ENCODE peak calls at places on chromosomes 3 and 15, in seven cellular contexts. Y is H1, O is A549, L is breast epithelium, N is HCT116, C is ovary, T is thyroid gland. I is an unnamed sample.

GRCh38 chr3:195160257-195160898 is 110.6 kb downstream of the XXYLT1 start:
- DNase-seq in N (no peak), L (no peak), T (peak; percentile 27), C (no peak), Y (no peak), O (no peak), I (no peak)

GRCh38 chr3:14245240-14245639 is 66.6 kb downstream of the LSM3 start:
- DNase-seq in Y (no peak), C (no peak), T (no peak), N (no peak), O (no peak), L (no peak), I (no peak)

GRCh38 chr15:98861188-98861587 is 146.4 kb downstream of the PGPEP1L start:
- DNase-seq in C (no peak), N (no peak), T (no peak), L (no peak), Y (no peak), O (peak; percentile 46), I (no peak)

GRCh38 chr3:155743616-155744015 is 1.3 kb downstream of the PLCH1 start:
- DNase-seq in T (no peak), C (no peak), N (no peak), Y (no peak), O (no peak), L (no peak), I (no peak)

GRCh38 chr3:183958226-183958625 is 59.5 kb downstream of the ABCC5 start:
- DNase-seq in T (no peak), N (no peak), O (no peak), Y (no peak), L (no peak), C (no peak), I (no peak)

GRCh38 chr15:68310178-68310810 is 32.7 kb downstream of the FEM1B start:
- DNase-seq in O (no peak), Y (peak; percentile 45), C (no peak), N (no peak), L (no peak), T (peak; percentile 33), I (no peak)

GRCh38 chr3:32002536-32003368 is 21.2 kb downstream of the ZNF860 start:
- DNase-seq in C (no peak), T (no peak), Y (no peak), L (no peak), N (no peak), O (no peak), I (no peak)

GRCh38 chr3:23159929-23160328 is 43.2 kb upstream of the UBE2E2 start:
- DNase-seq in N (no peak), O (peak; percentile 32), L (no peak), T (no peak), Y (no peak), C (no peak), I (no peak)

GRCh38 chr3:186530415-186530814 is 13.8 kb downstream of the CRYGS start:
- DNase-seq in L (no peak), Y (no peak), T (no peak), N (no peak), O (no peak), C (no peak), I (no peak)

GRCh38 chr3:88732211-88732610 is 375.2 kb upstream of the EPHA3 start:
- DNase-seq in N (no peak), T (peak; percentile 73), C (no peak), L (no peak), Y (no peak), O (no peak), I (no peak)

GRCh38 chr3:107643038-107643883 is 120.5 kb downstream of the BBX start:
- DNase-seq in L (no peak), N (no peak), Y (peak; percentile 58), O (peak; percentile 16), C (no peak), T (no peak), I (no peak)

GRCh38 chr3:177934001-177934891 is 602.0 kb upstream of the KCNMB2 start:
- DNase-seq in L (no peak), Y (no peak), O (peak; percentile 57), C (no peak), T (peak; percentile 50), N (no peak), I (no peak)

GRCh38 chr3:156817931-156818765 is 8.0 kb upstream of the LEKR1 start:
- DNase-seq in N (no peak), L (no peak), C (no peak), O (no peak), T (no peak), Y (no peak), I (no peak)

GRCh38 chr15:90143176-90143655 is 40.9 kb upstream of the IDH2 start:
- DNase-seq in O (peak; percentile 88), L (peak; percentile 81), Y (peak; percentile 91), N (peak; percentile 57), C (peak; percentile 52), T (peak; percentile 84), I (peak; percentile 59)

GRCh38 chr15:73924258-73924921 is 1.9 kb upstream of the LOXL1 start:
- DNase-seq in Y (peak; percentile 55), N (no peak), L (no peak), O (peak; percentile 12), T (peak; percentile 49), C (peak; percentile 56), I (no peak)

GRCh38 chr15:36599824-36600365 is 20.5 kb downstream of the CDIN1 start:
- DNase-seq in O (no peak), Y (no peak), T (no peak), N (no peak), C (no peak), L (no peak), I (no peak)

GRCh38 chr3:99407257-99407656 is 231.1 kb upstream of the COL8A1 start:
- DNase-seq in C (no peak), N (no peak), L (no peak), Y (no peak), T (no peak), O (no peak), I (no peak)

GRCh38 chr3:24781454-24781853 is 286.8 kb upstream of the THRB start:
- DNase-seq in L (no peak), N (no peak), C (no peak), O (no peak), T (no peak), Y (no peak), I (no peak)

GRCh38 chr3:140091143-140091542 is 156.2 kb downstream of the CLSTN2 start:
- DNase-seq in C (no peak), O (no peak), L (no peak), N (no peak), T (no peak), Y (no peak), I (no peak)

GRCh38 chr3:156751461-156752025 is 74.6 kb upstream of the LEKR1 start:
- DNase-seq in L (no peak), N (no peak), Y (peak; percentile 70), T (no peak), O (no peak), C (no peak), I (no peak)

GRCh38 chr3:127755305-127755681 is 67.0 kb downstream of the MGLL start:
- DNase-seq in C (no peak), N (no peak), L (no peak), T (no peak), Y (no peak), O (no peak), I (no peak)
- TF ChIP-seq POLR2A in C (no peak), N (no peak), L (no peak), T (no peak), Y (no peak), O (no peak), I (no peak)

DNA sequence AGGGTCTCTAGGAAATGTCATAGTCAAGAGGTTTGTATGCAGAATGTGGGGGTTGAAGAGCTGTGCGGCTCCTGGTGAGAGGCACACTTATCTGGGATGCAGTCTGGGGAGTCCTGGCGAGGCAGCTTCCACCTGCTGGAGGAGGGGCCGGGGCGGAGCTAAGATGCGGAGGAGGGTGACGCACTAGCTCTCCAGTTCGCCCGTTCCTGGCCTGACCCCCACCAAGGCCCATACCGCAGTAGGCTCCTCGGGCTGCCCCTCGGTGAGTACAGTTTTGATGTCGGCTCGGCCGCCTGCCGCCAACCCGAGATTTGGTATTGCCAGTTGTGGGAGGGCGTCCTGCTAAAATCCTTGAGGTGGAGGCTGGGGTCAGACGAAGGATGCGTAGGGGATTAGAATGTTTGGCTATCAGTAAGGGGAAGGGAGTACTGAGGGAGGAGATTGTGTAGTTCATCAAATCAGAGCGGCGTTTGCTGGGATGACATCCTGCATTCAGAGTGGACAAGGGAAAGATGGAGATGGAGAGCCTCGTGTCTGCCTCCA is at the start of gene SCG5:
- DNase-seq in C (no peak), N (no peak), Y (peak; percentile 85), O (no peak), T (peak; percentile 48), L (no peak), I (no peak)
- TF ChIP-seq POLR2A in C (no peak), N (no peak), Y (peak; percentile 96), O (no peak), T (no peak), L (no peak), I (no peak)

GRCh38 chr3:47163990-47164848 is at the start of gene SETD2:
- DNase-seq in O (peak; percentile 90), T (peak; percentile 97), N (peak; percentile 78), L (peak; percentile 92), Y (peak; percentile 87), C (peak; percentile 95), I (peak; percentile 77)
- TF ChIP-seq POLR2A in O (peak; percentile 47), T (peak; percentile 75), N (no peak), L (no peak), Y (peak; percentile 77), C (peak; percentile 42), I (no peak)

GRCh38 chr15:65029736-65030208 is 333 bp upstream of the MTFMT start:
- DNase-seq in T (no peak), Y (no peak), C (no peak), O (no peak), L (no peak), N (no peak), I (no peak)

GRCh38 chr15:65027593-65027992 is 1.8 kb downstream of the MTFMT start:
- DNase-seq in N (no peak), O (no peak), Y (no peak), T (no peak), L (no peak), C (no peak), I (no peak)

GRCh38 chr15:65028338-65028737 is 1.1 kb downstream of the MTFMT start:
- DNase-seq in O (no peak), N (no peak), C (no peak), T (no peak), L (no peak), Y (no peak), I (no peak)

GRCh38 chr15:65026756-65027155 is 2.7 kb downstream of the MTFMT start:
- DNase-seq in L (no peak), O (no peak), C (no peak), Y (no peak), N (no peak), T (no peak), I (no peak)

DNA sequence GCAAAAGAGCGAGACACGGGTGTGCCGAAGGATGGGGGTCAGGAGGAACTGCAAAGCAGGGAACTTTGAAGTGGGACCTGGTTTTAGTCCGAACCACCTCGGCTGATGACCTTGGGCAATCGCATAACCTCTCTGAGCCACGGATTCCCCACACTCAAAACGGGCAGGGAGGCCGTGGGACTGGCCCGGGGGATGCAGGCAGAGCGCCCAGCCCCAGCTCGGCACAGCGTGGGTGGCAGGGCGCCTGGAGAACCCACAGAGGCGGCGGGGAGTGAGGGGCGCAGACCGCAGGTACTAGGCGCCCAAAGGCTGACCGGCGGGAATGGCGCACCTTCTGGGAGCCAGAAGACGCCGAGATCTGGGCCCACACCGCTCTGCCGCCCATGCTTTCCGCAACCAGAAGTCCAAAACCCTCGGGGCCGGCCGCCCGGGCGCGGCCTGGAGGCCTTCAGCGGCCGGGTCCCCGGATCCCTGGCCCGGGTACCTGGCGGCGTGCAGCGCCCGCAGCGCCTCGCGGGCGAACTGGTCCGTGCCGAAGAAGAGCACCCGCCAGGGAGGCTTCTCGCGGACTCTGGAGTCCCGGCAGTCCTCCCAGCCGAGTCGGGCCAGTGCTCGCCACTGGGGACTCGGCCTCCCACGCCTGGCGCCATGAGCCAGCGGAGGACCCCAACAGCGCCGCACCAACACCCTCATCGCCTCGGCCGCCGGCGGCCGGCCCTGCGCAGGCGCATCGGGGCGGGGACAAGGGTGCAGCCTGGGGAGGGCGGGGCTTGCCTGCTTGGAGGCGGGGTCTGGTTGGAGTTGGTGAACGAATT is at the start of gene MTFMT:
- DNase-seq in C (peak; percentile 96), L (peak; percentile 90), N (peak; percentile 53), T (peak; percentile 92), Y (peak; percentile 98), O (peak; percentile 88), I (peak; percentile 97)
- TF ChIP-seq POLR2A in C (peak; percentile 91), L (peak; percentile 90), N (peak; percentile 92), T (peak; percentile 97), Y (peak; percentile 90), O (peak; percentile 99), I (peak; percentile 86)